ENCODE peak calls at places on chromosome 10, in nine cellular contexts. One of them, this sample, is unnamed.

GRCh38 chr10:73590881-73591577 is at the start of gene USP54:
- DNase-seq in stimulated activated naive B cell treated with anti-CD40 and anti-IgM and Interleukin-4, amounts not matched to agents 10 μg/mL and 1 μg/mL and 100 μg/mL, for 72 hours: no peak
- DNase-seq in NCI-H748 treated with DMSO at 0.1 percent for 48 hours: no peak
- DNase-seq in PC-9: peak
- DNase-seq in activated CD4-positive, alpha-beta T cell treated with anti-CD3 and anti-CD28 coated beads, Interleukin-2, amount 50 U/mL, for 24 hours: no peak
- DNase-seq in midbrain: peak
- DNase-seq in fibroblast of mammary gland: peak
- DNase-seq in left lung: no peak
- DNase-seq in lower leg skin: peak
- DNase-seq in this sample: no peak

GRCh38 chr10:48598243-48598935 is 6.5 kb downstream of the ARHGAP22 start:
- DNase-seq in midbrain: peak
- DNase-seq in PC-9: no peak
- DNase-seq in activated CD4-positive, alpha-beta T cell treated with anti-CD3 and anti-CD28 coated beads, Interleukin-2, amount 50 U/mL, for 24 hours: no peak
- DNase-seq in NCI-H748 treated with DMSO at 0.1 percent for 48 hours: no peak
- DNase-seq in left lung: no peak
- DNase-seq in lower leg skin: no peak
- DNase-seq in fibroblast of mammary gland: no peak
- DNase-seq in stimulated activated naive B cell treated with anti-CD40 and anti-IgM and Interleukin-4, amounts not matched to agents 10 μg/mL and 1 μg/mL and 100 μg/mL, for 72 hours: no peak
- DNase-seq in this sample: no peak

GRCh38 chr10:6200588-6201510 is 1.9 kb upstream of the PFKFB3 start:
- DNase-seq in activated CD4-positive, alpha-beta T cell treated with anti-CD3 and anti-CD28 coated beads, Interleukin-2, amount 50 U/mL, for 24 hours: peak
- DNase-seq in PC-9: no peak
- DNase-seq in stimulated activated naive B cell treated with anti-CD40 and anti-IgM and Interleukin-4, amounts not matched to agents 10 μg/mL and 1 μg/mL and 100 μg/mL, for 72 hours: no peak
- DNase-seq in left lung: peak
- DNase-seq in lower leg skin: no peak
- DNase-seq in midbrain: no peak
- DNase-seq in fibroblast of mammary gland: peak
- DNase-seq in NCI-H748 treated with DMSO at 0.1 percent for 48 hours: no peak
- DNase-seq in this sample: peak

GRCh38 chr10:11212686-11213085 is 195.0 kb downstream of the CELF2 start:
- DNase-seq in left lung: no peak
- DNase-seq in stimulated activated naive B cell treated with anti-CD40 and anti-IgM and Interleukin-4, amounts not matched to agents 10 μg/mL and 1 μg/mL and 100 μg/mL, for 72 hours: no peak
- DNase-seq in PC-9: no peak
- DNase-seq in activated CD4-positive, alpha-beta T cell treated with anti-CD3 and anti-CD28 coated beads, Interleukin-2, amount 50 U/mL, for 24 hours: no peak
- DNase-seq in fibroblast of mammary gland: no peak
- DNase-seq in midbrain: no peak
- DNase-seq in lower leg skin: no peak
- DNase-seq in NCI-H748 treated with DMSO at 0.1 percent for 48 hours: no peak
- DNase-seq in this sample: no peak

GRCh38 chr10:91883549-91884542 is 25.4 kb downstream of the FGFBP3 start:
- DNase-seq in activated CD4-positive, alpha-beta T cell treated with anti-CD3 and anti-CD28 coated beads, Interleukin-2, amount 50 U/mL, for 24 hours: no peak
- DNase-seq in left lung: no peak
- DNase-seq in fibroblast of mammary gland: peak
- DNase-seq in PC-9: no peak
- DNase-seq in midbrain: peak
- DNase-seq in stimulated activated naive B cell treated with anti-CD40 and anti-IgM and Interleukin-4, amounts not matched to agents 10 μg/mL and 1 μg/mL and 100 μg/mL, for 72 hours: no peak
- DNase-seq in lower leg skin: no peak
- DNase-seq in NCI-H748 treated with DMSO at 0.1 percent for 48 hours: no peak
- DNase-seq in this sample: peak

GRCh38 chr10:19874791-19875190 is 58.6 kb downstream of the PLXDC2 start:
- DNase-seq in activated CD4-positive, alpha-beta T cell treated with anti-CD3 and anti-CD28 coated beads, Interleukin-2, amount 50 U/mL, for 24 hours: no peak
- DNase-seq in stimulated activated naive B cell treated with anti-CD40 and anti-IgM and Interleukin-4, amounts not matched to agents 10 μg/mL and 1 μg/mL and 100 μg/mL, for 72 hours: no peak
- DNase-seq in lower leg skin: no peak
- DNase-seq in PC-9: no peak
- DNase-seq in midbrain: no peak
- DNase-seq in NCI-H748 treated with DMSO at 0.1 percent for 48 hours: no peak
- DNase-seq in left lung: no peak
- DNase-seq in fibroblast of mammary gland: no peak
- DNase-seq in this sample: no peak

GRCh38 chr10:125199261-125199660 is 38.9 kb upstream of the CTBP2 start:
- DNase-seq in activated CD4-positive, alpha-beta T cell treated with anti-CD3 and anti-CD28 coated beads, Interleukin-2, amount 50 U/mL, for 24 hours: no peak
- DNase-seq in lower leg skin: no peak
- DNase-seq in NCI-H748 treated with DMSO at 0.1 percent for 48 hours: no peak
- DNase-seq in midbrain: no peak
- DNase-seq in stimulated activated naive B cell treated with anti-CD40 and anti-IgM and Interleukin-4, amounts not matched to agents 10 μg/mL and 1 μg/mL and 100 μg/mL, for 72 hours: no peak
- DNase-seq in left lung: no peak
- DNase-seq in fibroblast of mammary gland: no peak
- DNase-seq in PC-9: no peak
- DNase-seq in this sample: no peak

GRCh38 chr10:94084344-94084743 is 90.6 kb downstream of the PLCE1 start:
- DNase-seq in left lung: no peak
- DNase-seq in lower leg skin: no peak
- DNase-seq in midbrain: no peak
- DNase-seq in activated CD4-positive, alpha-beta T cell treated with anti-CD3 and anti-CD28 coated beads, Interleukin-2, amount 50 U/mL, for 24 hours: no peak
- DNase-seq in fibroblast of mammary gland: no peak
- DNase-seq in PC-9: no peak
- DNase-seq in NCI-H748 treated with DMSO at 0.1 percent for 48 hours: no peak
- DNase-seq in stimulated activated naive B cell treated with anti-CD40 and anti-IgM and Interleukin-4, amounts not matched to agents 10 μg/mL and 1 μg/mL and 100 μg/mL, for 72 hours: no peak
- DNase-seq in this sample: no peak

GRCh38 chr10:65903620-65904019 is 1022.2 kb upstream of the LRRTM3 start:
- DNase-seq in midbrain: no peak
- DNase-seq in left lung: no peak
- DNase-seq in NCI-H748 treated with DMSO at 0.1 percent for 48 hours: no peak
- DNase-seq in fibroblast of mammary gland: no peak
- DNase-seq in activated CD4-positive, alpha-beta T cell treated with anti-CD3 and anti-CD28 coated beads, Interleukin-2, amount 50 U/mL, for 24 hours: no peak
- DNase-seq in stimulated activated naive B cell treated with anti-CD40 and anti-IgM and Interleukin-4, amounts not matched to agents 10 μg/mL and 1 μg/mL and 100 μg/mL, for 72 hours: no peak
- DNase-seq in lower leg skin: no peak
- DNase-seq in PC-9: no peak
- DNase-seq in this sample: no peak

GRCh38 chr10:113739031-113739430 is 12.5 kb upstream of the PLEKHS1 start:
- DNase-seq in fibroblast of mammary gland: no peak
- DNase-seq in lower leg skin: no peak
- DNase-seq in activated CD4-positive, alpha-beta T cell treated with anti-CD3 and anti-CD28 coated beads, Interleukin-2, amount 50 U/mL, for 24 hours: no peak
- DNase-seq in midbrain: no peak
- DNase-seq in stimulated activated naive B cell treated with anti-CD40 and anti-IgM and Interleukin-4, amounts not matched to agents 10 μg/mL and 1 μg/mL and 100 μg/mL, for 72 hours: no peak
- DNase-seq in NCI-H748 treated with DMSO at 0.1 percent for 48 hours: no peak
- DNase-seq in left lung: no peak
- DNase-seq in PC-9: no peak
- DNase-seq in this sample: no peak

GRCh38 chr10:89563861-89564478 is 28.6 kb upstream of the SLC16A12 start:
- DNase-seq in stimulated activated naive B cell treated with anti-CD40 and anti-IgM and Interleukin-4, amounts not matched to agents 10 μg/mL and 1 μg/mL and 100 μg/mL, for 72 hours: no peak
- DNase-seq in NCI-H748 treated with DMSO at 0.1 percent for 48 hours: peak
- DNase-seq in left lung: no peak
- DNase-seq in midbrain: peak
- DNase-seq in activated CD4-positive, alpha-beta T cell treated with anti-CD3 and anti-CD28 coated beads, Interleukin-2, amount 50 U/mL, for 24 hours: peak
- DNase-seq in lower leg skin: no peak
- DNase-seq in PC-9: peak
- DNase-seq in fibroblast of mammary gland: peak
- DNase-seq in this sample: no peak

GRCh38 chr10:122230222-122230621 is 40.9 kb upstream of the BTBD16 start:
- DNase-seq in left lung: no peak
- DNase-seq in midbrain: no peak
- DNase-seq in stimulated activated naive B cell treated with anti-CD40 and anti-IgM and Interleukin-4, amounts not matched to agents 10 μg/mL and 1 μg/mL and 100 μg/mL, for 72 hours: no peak
- DNase-seq in lower leg skin: no peak
- DNase-seq in PC-9: no peak
- DNase-seq in NCI-H748 treated with DMSO at 0.1 percent for 48 hours: no peak
- DNase-seq in fibroblast of mammary gland: no peak
- DNase-seq in activated CD4-positive, alpha-beta T cell treated with anti-CD3 and anti-CD28 coated beads, Interleukin-2, amount 50 U/mL, for 24 hours: no peak
- DNase-seq in this sample: no peak

GRCh38 chr10:21257919-21258318 is 267.6 kb downstream of the SKIDA1 start:
- DNase-seq in left lung: no peak
- DNase-seq in NCI-H748 treated with DMSO at 0.1 percent for 48 hours: no peak
- DNase-seq in lower leg skin: no peak
- DNase-seq in activated CD4-positive, alpha-beta T cell treated with anti-CD3 and anti-CD28 coated beads, Interleukin-2, amount 50 U/mL, for 24 hours: no peak
- DNase-seq in midbrain: no peak
- DNase-seq in fibroblast of mammary gland: peak
- DNase-seq in PC-9: no peak
- DNase-seq in stimulated activated naive B cell treated with anti-CD40 and anti-IgM and Interleukin-4, amounts not matched to agents 10 μg/mL and 1 μg/mL and 100 μg/mL, for 72 hours: no peak
- DNase-seq in this sample: no peak

GRCh38 chr10:101032637-101033201 is 1.7 kb downstream of the SFXN3 start:
- DNase-seq in stimulated activated naive B cell treated with anti-CD40 and anti-IgM and Interleukin-4, amounts not matched to agents 10 μg/mL and 1 μg/mL and 100 μg/mL, for 72 hours: no peak
- DNase-seq in lower leg skin: peak
- DNase-seq in fibroblast of mammary gland: peak
- DNase-seq in NCI-H748 treated with DMSO at 0.1 percent for 48 hours: no peak
- DNase-seq in activated CD4-positive, alpha-beta T cell treated with anti-CD3 and anti-CD28 coated beads, Interleukin-2, amount 50 U/mL, for 24 hours: peak
- DNase-seq in PC-9: peak
- DNase-seq in left lung: no peak
- DNase-seq in midbrain: peak
- DNase-seq in this sample: peak

GRCh38 chr10:92574545-92575377 is 868 bp upstream of the IDE start:
- DNase-seq in activated CD4-positive, alpha-beta T cell treated with anti-CD3 and anti-CD28 coated beads, Interleukin-2, amount 50 U/mL, for 24 hours: no peak
- DNase-seq in NCI-H748 treated with DMSO at 0.1 percent for 48 hours: peak
- DNase-seq in stimulated activated naive B cell treated with anti-CD40 and anti-IgM and Interleukin-4, amounts not matched to agents 10 μg/mL and 1 μg/mL and 100 μg/mL, for 72 hours: no peak
- DNase-seq in fibroblast of mammary gland: peak
- DNase-seq in midbrain: no peak
- DNase-seq in PC-9: peak
- DNase-seq in lower leg skin: no peak
- DNase-seq in left lung: no peak
- DNase-seq in this sample: no peak

GRCh38 chr10:58150290-58150689 is 117.4 kb downstream of the IPMK start:
- DNase-seq in midbrain: no peak
- DNase-seq in left lung: no peak
- DNase-seq in stimulated activated naive B cell treated with anti-CD40 and anti-IgM and Interleukin-4, amounts not matched to agents 10 μg/mL and 1 μg/mL and 100 μg/mL, for 72 hours: no peak
- DNase-seq in PC-9: peak
- DNase-seq in activated CD4-positive, alpha-beta T cell treated with anti-CD3 and anti-CD28 coated beads, Interleukin-2, amount 50 U/mL, for 24 hours: no peak
- DNase-seq in lower leg skin: no peak
- DNase-seq in fibroblast of mammary gland: no peak
- DNase-seq in NCI-H748 treated with DMSO at 0.1 percent for 48 hours: no peak
- DNase-seq in this sample: no peak

This sample was measured in right cardiac atrium.